ENCODE peak calls at places on chromosomes 1 and 21, in eight cellular contexts. U is EH; C is T-cell; Z is activated CD4-positive, alpha-beta memory T cell treated with anti-CD3 and anti-CD28 coated beads, Interleukin-2, amount 10 ng/mL, durations not matched to agents 7 days and 5 days; D is LoVo; O is nucleus accumbens; F is SW 1271; H is stimulated activated CD8-positive, alpha-beta memory T cell treated with anti-CD3 and anti-CD28 coated beads, Interleukin-4, amount 100 ng/mL, for 4 hours. S is an unnamed sample.

GRCh38 chr1:159113783-159114182 is 37.2 kb upstream of the AIM2 start:
- DNase-seq in U (no peak), C (no peak), Z (no peak), D (no peak), O (no peak), F (no peak), H (no peak), S (no peak)

GRCh38 chr1:100535264-100535663 is 2.7 kb upstream of the GPR88 start:
- DNase-seq in U (no peak), C (no peak), Z (no peak), D (no peak), O (no peak), F (no peak), H (no peak), S (no peak)

GRCh38 chr1:219322766-219323165 is 149.1 kb downstream of the LYPLAL1 start:
- DNase-seq in U (no peak), C (no peak), Z (no peak), D (no peak), O (no peak), F (no peak), H (no peak), S (peak)

GRCh38 chr21:25953659-25954058 is 216.9 kb downstream of the APP start:
- DNase-seq in U (peak), C (no peak), Z (no peak), D (no peak), O (no peak), F (no peak), H (no peak), S (no peak)

GRCh38 chr1:233240839-233241682 is 54.5 kb downstream of the PCNX2 start:
- DNase-seq in U (peak), C (no peak), Z (no peak), D (peak), O (peak), F (peak), H (no peak), S (peak)

GRCh38 chr1:54581621-54582035 is 33.6 kb downstream of the ACOT11 start:
- DNase-seq in U (peak), C (no peak), Z (no peak), D (peak), O (peak), F (no peak), H (no peak), S (peak)

GRCh38 chr21:28256420-28256831 is 736.3 kb downstream of the LTN1 start:
- DNase-seq in U (peak), C (no peak), Z (no peak), D (peak), O (no peak), F (no peak), H (no peak), S (peak)

GRCh38 chr21:34892196-34892595 is 156.9 kb downstream of the RUNX1 start:
- DNase-seq in U (peak), C (no peak), Z (no peak), D (no peak), O (no peak), F (no peak), H (no peak), S (peak)

GRCh38 chr1:38141483-38141882 is 94.9 kb upstream of the POU3F1 start:
- DNase-seq in U (no peak), C (no peak), Z (no peak), D (no peak), O (no peak), F (no peak), H (no peak), S (no peak)

GRCh38 chr21:24705201-24705600 is 902.1 kb downstream of the MRPL39 start:
- DNase-seq in U (no peak), C (no peak), Z (no peak), D (no peak), O (no peak), F (no peak), H (no peak), S (peak)

GRCh38 chr1:22860414-22860800 is 112.3 kb downstream of the LACTBL1 start:
- DNase-seq in U (no peak), C (no peak), Z (no peak), D (no peak), O (no peak), F (no peak), H (no peak), S (no peak)

GRCh38 chr1:79304131-79304530 is 297.6 kb upstream of the ADGRL4 start:
- DNase-seq in U (peak), C (no peak), Z (no peak), D (no peak), O (no peak), F (no peak), H (no peak), S (peak)

GRCh38 chr1:46193984-46194570 is 4.2 kb downstream of the POMGNT1 start:
- DNase-seq in U (no peak), C (no peak), Z (no peak), D (no peak), O (no peak), F (no peak), H (no peak), S (no peak)

GRCh38 chr1:25727819-25728286 is 72.1 kb upstream of the SELENON start:
- DNase-seq in U (peak), C (no peak), Z (no peak), D (no peak), O (no peak), F (no peak), H (no peak), S (peak)

GRCh38 chr1:10074059-10074854 is 41.5 kb downstream of the UBE4B start:
- DNase-seq in U (peak), C (no peak), Z (peak), D (no peak), O (peak), F (peak), H (peak), S (peak)

GRCh38 chr1:218027152-218027551 is 257.9 kb upstream of the RRP15 start:
- DNase-seq in U (no peak), C (no peak), Z (no peak), D (no peak), O (no peak), F (no peak), H (no peak), S (no peak)

GRCh38 chr1:109113787-109114568 is at the start of gene ELAPOR1:
- DNase-seq in U (peak), C (peak), Z (peak), D (no peak), O (peak), F (no peak), H (peak), S (peak)

GRCh38 chr1:208418667-208419066 is 174.5 kb upstream of the PLXNA2 start:
- DNase-seq in U (no peak), C (no peak), Z (no peak), D (no peak), O (no peak), F (no peak), H (no peak), S (no peak)

GRCh38 chr1:203934651-203935050 is 73.3 kb downstream of the SNRPE start:
- DNase-seq in U (peak), C (no peak), Z (no peak), D (no peak), O (no peak), F (no peak), H (no peak), S (no peak)

GRCh38 chr21:17848228-17848627 is 29.1 kb upstream of the C21orf91 start:
- DNase-seq in U (peak), C (no peak), Z (no peak), D (peak), O (peak), F (peak), H (no peak), S (peak)

GRCh38 chr1:151255381-151255780 is 847 bp downstream of the PSMD4 start:
- DNase-seq in U (peak), C (no peak), Z (no peak), D (no peak), O (no peak), F (no peak), H (no peak), S (peak)

GRCh38 chr1:84598846-84599741 is 24.9 kb upstream of the CTBS start:
- DNase-seq in U (peak), C (no peak), Z (no peak), D (peak), O (no peak), F (peak), H (no peak), S (peak)

GRCh38 chr1:33300673-33301072 is 20.2 kb downstream of the A3GALT2 start:
- DNase-seq in U (peak), C (no peak), Z (no peak), D (no peak), O (no peak), F (no peak), H (no peak), S (peak)

GRCh38 chr1:178172939-178173338 is 79.0 kb downstream of the RASAL2 start:
- DNase-seq in U (peak), C (no peak), Z (no peak), D (no peak), O (no peak), F (peak), H (no peak), S (peak)

GRCh38 chr1:83065952-83066727 is 932.8 kb downstream of the TTLL7 start:
- DNase-seq in U (no peak), C (no peak), Z (no peak), D (no peak), O (no peak), F (no peak), H (no peak), S (no peak)